ENCODE peak calls at places on chromosome 13, in seven cellular contexts. U is thoracic aorta, B is dorsolateral prefrontal cortex, D is RWPE1, Q is AG10803, A is H9, V is GM13976. E is an unnamed sample.

GRCh38 chr13:41756198-41756885 is 204.6 kb downstream of the VWA8 start:
- DNase-seq in D (no peak), Q (no peak), V (no peak), B (no peak), A (no peak), U (no peak), E (no peak)

GRCh38 chr13:60838581-60838980 is 441.6 kb downstream of the TDRD3 start:
- DNase-seq in Q (no peak), A (no peak), D (no peak), V (no peak), B (no peak), U (no peak), E (peak)

GRCh38 chr13:26601669-26602068 is 44.2 kb downstream of the WASF3 start:
- DNase-seq in U (no peak), V (peak), B (no peak), D (no peak), Q (peak), A (no peak), E (peak)

GRCh38 chr13:110307697-110308376 is 753 bp downstream of the COL4A2 start:
- DNase-seq in V (no peak), B (no peak), A (peak), U (no peak), Q (peak), D (no peak), E (no peak)

GRCh38 chr13:100646030-100646673 is 28.4 kb downstream of the TMTC4 start:
- DNase-seq in B (peak), U (no peak), Q (peak), A (no peak), V (no peak), D (peak), E (no peak)

GRCh38 chr13:20157387-20157786 is 3.5 kb downstream of the GJA3 start:
- DNase-seq in A (peak), V (no peak), D (no peak), B (no peak), U (no peak), Q (no peak), E (no peak)

GRCh38 chr13:97568850-97569249 is 134.9 kb downstream of the RAP2A start:
- DNase-seq in B (no peak), A (no peak), U (no peak), Q (no peak), D (no peak), V (no peak), E (no peak)

GRCh38 chr13:87128006-87128405 is 543.2 kb upstream of the SLITRK5 start:
- DNase-seq in U (no peak), B (no peak), A (peak), Q (peak), V (no peak), D (no peak), E (no peak)

GRCh38 chr13:60591348-60591747 is 194.3 kb downstream of the TDRD3 start:
- DNase-seq in V (peak), B (no peak), Q (peak), U (no peak), A (no peak), D (peak), E (peak)

GRCh38 chr13:103036268-103036667 is 29.9 kb downstream of the SLC10A2 start:
- DNase-seq in Q (no peak), V (no peak), B (no peak), D (no peak), U (no peak), A (no peak), E (no peak)

GRCh38 chr13:30752201-30752797 is 17.0 kb downstream of the ALOX5AP start:
- DNase-seq in V (no peak), Q (no peak), U (no peak), A (no peak), D (no peak), B (no peak), E (no peak)
- TF ChIP-seq CTCF in V (no peak), Q (no peak), U (no peak), A (no peak), D (no peak), B (no peak), E (no peak)

GRCh38 chr13:94710881-94711560 is 1.3 kb downstream of the SOX21 start:
- DNase-seq in A (peak), V (peak), U (no peak), B (no peak), Q (no peak), D (peak), E (peak)
- TF ChIP-seq CTCF in A (no peak), V (no peak), U (no peak), B (peak), Q (no peak), D (peak), E (peak)

DNA sequence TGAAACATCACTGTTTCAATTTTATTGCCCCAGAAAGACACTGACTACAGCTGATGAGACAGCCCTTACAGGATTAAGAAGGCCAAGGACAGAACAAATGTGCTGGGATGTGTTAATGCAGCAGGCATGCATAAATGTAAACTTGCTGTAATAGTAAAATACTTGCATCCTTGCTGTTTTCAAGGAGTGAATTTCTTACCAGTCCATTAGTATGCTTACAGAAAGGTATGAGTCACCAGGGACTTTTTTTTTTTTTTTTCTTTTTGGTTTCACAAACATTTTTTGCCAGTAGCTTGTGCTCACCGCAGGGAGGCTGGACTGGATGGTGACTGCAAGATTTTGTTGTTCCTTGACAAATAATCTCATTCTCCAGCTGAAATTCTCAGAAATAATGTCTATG is 55.1 kb downstream of the GPR180 start:
- DNase-seq in B (no peak), V (peak), U (no peak), Q (peak), D (peak), A (no peak), E (peak)
- TF ChIP-seq CTCF in B (no peak), V (no peak), U (no peak), Q (peak), D (no peak), A (no peak), E (no peak)

GRCh38 chr13:113401452-113402415 is 37.8 kb upstream of the GRTP1 start:
- DNase-seq in A (peak), V (no peak), Q (no peak), B (peak), D (no peak), U (no peak), E (no peak)

GRCh38 chr13:113400621-113401451 is 36.9 kb upstream of the GRTP1 start:
- DNase-seq in U (no peak), V (no peak), Q (peak), D (no peak), B (peak), A (no peak), E (no peak)

GRCh38 chr13:113397606-113398425 is 33.9 kb upstream of the GRTP1 start:
- DNase-seq in V (no peak), D (no peak), A (peak), B (peak), U (no peak), Q (no peak), E (no peak)

GRCh38 chr13:113399755-113400149 is 35.8 kb upstream of the GRTP1 start:
- DNase-seq in D (no peak), Q (no peak), A (peak), U (no peak), B (peak), V (no peak), E (no peak)

GRCh38 chr13:113398963-113399754 is 35.2 kb upstream of the GRTP1 start:
- DNase-seq in D (no peak), Q (peak), A (peak), V (no peak), U (no peak), B (peak), E (no peak)
- TF ChIP-seq CTCF in D (no peak), Q (no peak), A (no peak), V (no peak), U (no peak), B (no peak), E (no peak)

GRCh38 chr13:81927347-81927746 is 1586.4 kb upstream of the SPRY2 start:
- DNase-seq in U (no peak), B (no peak), Q (no peak), A (peak), D (no peak), V (no peak), E (no peak)
- TF ChIP-seq CTCF in U (no peak), B (no peak), Q (no peak), A (peak), D (no peak), V (no peak), E (no peak)

GRCh38 chr13:33373624-33374023 is 88.1 kb upstream of the STARD13 start:
- DNase-seq in Q (no peak), B (no peak), D (no peak), V (no peak), A (no peak), U (no peak), E (no peak)
- TF ChIP-seq CTCF in Q (peak), B (no peak), D (no peak), V (no peak), A (peak), U (no peak), E (no peak)

GRCh38 chr13:73765651-73766384 is 368.4 kb downstream of the KLF12 start:
- DNase-seq in D (no peak), Q (peak), U (peak), B (peak), A (peak), V (no peak), E (peak)
- TF ChIP-seq CTCF in D (no peak), Q (no peak), U (no peak), B (no peak), A (no peak), V (no peak), E (no peak)

GRCh38 chr13:33817843-33818661 is at the start of gene RFC3:
- DNase-seq in D (peak), Q (peak), U (peak), A (peak), V (peak), B (peak), E (peak)
- TF ChIP-seq CTCF in D (no peak), Q (no peak), U (no peak), A (no peak), V (no peak), B (peak), E (no peak)

GRCh38 chr13:49517461-49517860 is 21.7 kb downstream of the PHF11 start:
- DNase-seq in B (peak), A (no peak), V (no peak), Q (peak), U (no peak), D (no peak), E (peak)
- TF ChIP-seq CTCF in B (peak), A (peak), V (no peak), Q (peak), U (no peak), D (no peak), E (no peak)

GRCh38 chr13:37094840-37095239 is 10.6 kb downstream of the CSNK1A1L start:
- DNase-seq in B (no peak), V (no peak), D (no peak), Q (no peak), U (no peak), A (no peak), E (no peak)

GRCh38 chr13:37089495-37089894 is 16.0 kb downstream of the CSNK1A1L start:
- DNase-seq in V (no peak), D (no peak), B (no peak), A (no peak), Q (no peak), U (no peak), E (no peak)

GRCh38 chr13:37085656-37086055 is 19.8 kb downstream of the CSNK1A1L start:
- DNase-seq in B (no peak), A (no peak), U (no peak), D (no peak), V (no peak), Q (peak), E (no peak)

DNA sequence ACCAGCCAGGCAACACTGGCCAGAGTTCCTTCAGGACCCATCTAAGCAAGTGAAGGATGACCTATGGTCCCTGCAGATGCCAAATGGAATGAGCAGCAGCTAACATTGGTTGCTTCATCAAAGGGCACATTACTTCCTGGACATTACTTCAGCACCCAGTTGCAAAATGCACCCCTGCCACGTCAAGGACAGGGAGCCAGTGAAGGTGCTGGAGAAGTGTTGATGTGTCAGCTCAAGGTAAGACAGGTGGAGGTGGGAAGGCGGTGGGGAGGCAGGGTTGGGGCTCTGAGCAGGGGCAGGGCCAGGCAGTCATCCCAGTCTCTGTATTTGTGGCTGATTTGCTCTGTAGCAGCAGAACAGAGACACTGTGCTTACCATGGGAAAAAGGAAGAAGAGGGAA is 14.6 kb downstream of the CSNK1A1L start:
- DNase-seq in U (no peak), A (no peak), B (no peak), V (no peak), D (no peak), Q (no peak), E (no peak)
- TF ChIP-seq CTCF in U (no peak), A (no peak), B (no peak), V (no peak), D (no peak), Q (no peak), E (no peak)